ENCODE peak calls at places on chromosomes 1 and 21, in six cellular contexts. V is transverse colon, I is breast epithelium, F is Panc1, N is GM23338, Z is spleen. M is an unnamed sample.

GRCh38 chr1:86788300-86789206 is 84.2 kb downstream of the SH3GLB1 start:
- DNase-seq in V (no peak), I (no peak), F (peak; percentile 69), N (no peak), Z (no peak), M (peak; percentile 73)

GRCh38 chr1:209389258-209389657 is 194.3 kb upstream of the CAMK1G start:
- DNase-seq in V (no peak), I (no peak), F (peak; percentile 27), N (no peak), Z (no peak), M (no peak)

GRCh38 chr1:240712014-240712731 is 100.2 kb upstream of the GREM2 start:
- DNase-seq in V (no peak), I (no peak), F (no peak), N (no peak), Z (no peak), M (no peak)

GRCh38 chr21:46253610-46254124 is 25.1 kb upstream of the LSS start:
- DNase-seq in V (no peak), I (no peak), F (no peak), N (peak; percentile 21), Z (no peak), M (no peak)

GRCh38 chr1:155186266-155186954 is 12.8 kb downstream of the TRIM46 start:
- DNase-seq in V (no peak), I (no peak), F (no peak), N (peak; percentile 48), Z (no peak), M (peak; percentile 40)

GRCh38 chr21:37060296-37060695 is 12.6 kb downstream of the PIGP start:
- DNase-seq in V (peak; percentile 68), I (no peak), F (peak; percentile 83), N (peak; percentile 80), Z (no peak), M (no peak)

GRCh38 chr1:51189421-51190073 is 46.5 kb upstream of the RNF11 start:
- DNase-seq in V (peak; percentile 31), I (no peak), F (peak; percentile 61), N (peak; percentile 64), Z (no peak), M (no peak)

GRCh38 chr1:218401896-218402770 is 57.0 kb downstream of the TGFB2 start:
- DNase-seq in V (no peak), I (no peak), F (no peak), N (no peak), Z (no peak), M (peak; percentile 70)

GRCh38 chr1:154961207-154961496 is 430 bp downstream of the PYGO2 start:
- DNase-seq in V (no peak), I (no peak), F (no peak), N (no peak), Z (no peak), M (no peak)

GRCh38 chr1:12709696-12710095 is 6.2 kb upstream of the AADACL3 start:
- DNase-seq in V (no peak), I (no peak), F (no peak), N (no peak), Z (no peak), M (no peak)

GRCh38 chr1:41915786-41916571 is 2.7 kb downstream of the HIVEP3 start:
- DNase-seq in V (peak; percentile 62), I (no peak), F (no peak), N (no peak), Z (peak; percentile 70), M (no peak)

GRCh38 chr1:44417351-44418021 is 12.4 kb downstream of the RNF220 start:
- DNase-seq in V (no peak), I (no peak), F (no peak), N (peak; percentile 97), Z (peak; percentile 87), M (no peak)

GRCh38 chr1:112744019-112744578 is 29.0 kb upstream of the PPM1J start:
- DNase-seq in V (peak; percentile 13), I (no peak), F (no peak), N (peak; percentile 79), Z (no peak), M (no peak)

GRCh38 chr1:205569411-205570172 is 62.2 kb downstream of the ELK4 start:
- DNase-seq in V (peak; percentile 20), I (no peak), F (no peak), N (peak; percentile 9), Z (no peak), M (peak; percentile 59)

GRCh38 chr1:1344672-1345361 is 4.4 kb downstream of the DVL1 start:
- DNase-seq in V (peak; percentile 62), I (no peak), F (peak; percentile 84), N (no peak), Z (no peak), M (no peak)

GRCh38 chr1:202888204-202888506 is 794 bp downstream of the RABIF start:
- DNase-seq in V (no peak), I (no peak), F (no peak), N (no peak), Z (no peak), M (no peak)

GRCh38 chr1:176692431-176692830 is 229.5 kb downstream of the PAPPA2 start:
- DNase-seq in V (peak; percentile 16), I (no peak), F (no peak), N (no peak), Z (no peak), M (peak; percentile 86)

GRCh38 chr1:227887697-227888403 is 59.9 kb downstream of the WNT9A start:
- DNase-seq in V (peak; percentile 59), I (no peak), F (no peak), N (peak; percentile 79), Z (peak; percentile 78), M (peak; percentile 93)

GRCh38 chr1:204116539-204116938 is 35.3 kb downstream of the ETNK2 start:
- DNase-seq in V (no peak), I (no peak), F (no peak), N (no peak), Z (no peak), M (no peak)

GRCh38 chr1:156866679-156867015 is 6.0 kb downstream of the NTRK1 start:
- DNase-seq in V (no peak), I (no peak), F (no peak), N (no peak), Z (no peak), M (no peak)

GRCh38 chr1:87331319-87332269 is 2.9 kb downstream of the LMO4 start:
- DNase-seq in V (peak; percentile 83), I (peak; percentile 65), F (no peak), N (peak; percentile 94), Z (peak; percentile 95), M (peak; percentile 90)

GRCh38 chr1:116997011-116997410 is 4.5 kb upstream of the CD101 start:
- DNase-seq in V (no peak), I (no peak), F (no peak), N (no peak), Z (no peak), M (no peak)

GRCh38 chr1:24392604-24392946 is 21.0 kb downstream of the STPG1 start:
- DNase-seq in V (no peak), I (no peak), F (no peak), N (no peak), Z (no peak), M (no peak)

GRCh38 chr1:2582401-2582800 is 4.2 kb upstream of the PRXL2B start:
- DNase-seq in V (no peak), I (no peak), F (no peak), N (no peak), Z (no peak), M (no peak)

GRCh38 chr1:231611851-231612250 is 14.7 kb upstream of the DISC1 start:
- DNase-seq in V (no peak), I (no peak), F (no peak), N (no peak), Z (no peak), M (no peak)

GRCh38 chr1:8218351-8219092 is 99.4 kb upstream of the SLC45A1 start:
- DNase-seq in V (no peak), I (no peak), F (no peak), N (no peak), Z (no peak), M (no peak)

GRCh38 chr1:6275826-6276764 is 15.2 kb upstream of the GPR153 start:
- DNase-seq in V (peak; percentile 43), I (no peak), F (no peak), N (peak; percentile 36), Z (no peak), M (peak; percentile 93)

GRCh38 chr1:27647328-27647727 is 12.3 kb upstream of the FGR start:
- DNase-seq in V (no peak), I (no peak), F (no peak), N (no peak), Z (no peak), M (no peak)

GRCh38 chr1:27648602-27649305 is 13.8 kb upstream of the FGR start:
- DNase-seq in V (no peak), I (no peak), F (no peak), N (no peak), Z (no peak), M (no peak)

GRCh38 chr1:27644369-27645070 is 9.5 kb upstream of the FGR start:
- DNase-seq in V (no peak), I (no peak), F (no peak), N (no peak), Z (no peak), M (no peak)

GRCh38 chr1:27645071-27645415 is 10.1 kb upstream of the FGR start:
- DNase-seq in V (no peak), I (no peak), F (no peak), N (no peak), Z (no peak), M (no peak)

GRCh38 chr1:27646676-27647075 is 11.7 kb upstream of the FGR start:
- DNase-seq in V (no peak), I (no peak), F (no peak), N (no peak), Z (peak; percentile 87), M (no peak)
- H3K27ac ChIP-seq in V (no peak overlapping the region), I (no peak overlapping the region), F (no peak overlapping the region), N (no peak overlapping the region), Z (no peak overlapping the region), M (no peak overlapping the region)

DNA sequence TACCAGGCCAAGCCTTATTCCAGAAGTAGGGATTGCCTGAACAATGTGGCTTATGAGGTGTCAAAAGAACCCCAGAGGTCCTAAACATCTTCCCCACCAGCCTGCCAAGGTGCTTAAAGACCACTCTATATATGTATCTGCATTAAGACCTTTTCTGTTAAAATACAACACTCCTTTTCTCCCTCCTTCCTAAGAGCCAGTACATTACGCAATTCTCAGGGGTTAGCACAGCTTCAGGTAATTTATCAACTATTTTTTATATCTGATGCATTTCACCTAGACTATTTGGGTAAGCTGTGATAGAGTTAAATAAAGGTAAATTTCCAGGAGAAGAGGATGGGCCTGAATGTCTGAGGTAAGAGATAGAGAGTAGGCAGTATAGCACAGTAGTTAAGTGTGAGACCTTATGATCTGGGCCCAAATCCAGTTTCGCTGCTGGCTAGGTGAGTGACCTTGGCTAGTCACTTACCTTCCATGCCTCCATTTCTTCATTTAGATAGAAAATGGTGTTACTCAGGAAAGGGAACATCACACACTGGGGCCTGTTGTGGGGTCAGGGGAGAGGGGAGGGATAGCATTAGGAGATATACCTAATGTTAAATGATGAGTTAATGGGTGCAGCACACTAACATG is 5.1 kb upstream of the CCN1 start:
- DNase-seq in V (no peak), I (no peak), F (no peak), N (no peak), Z (no peak), M (no peak)
- H3K4me1 ChIP-seq in V (peaks cover 18% of the 10 kb centered on the region), I (no peaks in the 10 kb centered on the region), F (peaks cover 64% of the 10 kb centered on the region), N (peaks cover 20% of the 10 kb centered on the region), Z (peaks cover 32% of the 10 kb centered on the region), M (peaks cover 20% of the 10 kb centered on the region)

GRCh38 chr1:46724991-46725735 is 6.2 kb upstream of the EFCAB14 start:
- DNase-seq in V (peak; percentile 77), I (no peak), F (peak; percentile 77), N (peak; percentile 91), Z (peak; percentile 82), M (peak; percentile 82)
- TF ChIP-seq POLR2AphosphoS5 in V (no peak), I (no peak), F (no peak), N (no peak), Z (no peak), M (no peak)

GRCh38 chr21:17003763-17004373 is 509.0 kb upstream of the CXADR start:
- DNase-seq in V (no peak), I (no peak), F (no peak), N (no peak), Z (no peak), M (no peak)
- H3K27ac ChIP-seq in V (no peak overlapping the region), I (peak overlapping the region; percentile 27), F (no peak overlapping the region), N (no peak overlapping the region), Z (no peak overlapping the region), M (no peak overlapping the region)

M was measured in sigmoid colon.